ENCODE peak calls at places on chromosomes 11 and 22, in six cellular contexts. K, A, X, M, P and Z are unnamed samples.
A peak's percentile ranks its signal among the peaks of the same experiment; 100 is the strongest.

GRCh38 chr22:50035976-50036375 is 22.1 kb downstream of the TTLL8 start:
- DNase-seq in P (no peak), A (no peak), X (no peak), K (no peak), M (no peak), Z (no peak)

GRCh38 chr11:58622344-58622743 is at the start of gene CNTF:
- DNase-seq in X (no peak), P (no peak), A (no peak), K (no peak), M (no peak), Z (no peak)

GRCh38 chr11:23990346-23990745 is 506.5 kb upstream of the LUZP2 start:
- DNase-seq in A (peak; percentile 35), K (no peak), P (no peak), M (no peak), X (no peak), Z (no peak)

GRCh38 chr11:117384045-117384444 is 56.4 kb downstream of the CEP164 start:
- DNase-seq in X (no peak), K (no peak), A (no peak), P (peak; percentile 5), M (no peak), Z (peak; percentile 7)

GRCh38 chr11:8789864-8790263 is 107.3 kb downstream of the RPL27A start:
- DNase-seq in A (no peak), K (no peak), P (no peak), M (no peak), X (no peak), Z (no peak)

GRCh38 chr11:72918825-72919224 is 104.6 kb downstream of the ATG16L2 start:
- DNase-seq in A (no peak), P (no peak), X (no peak), K (no peak), M (no peak), Z (no peak)

GRCh38 chr22:45731041-45731797 is 59.6 kb downstream of the ATXN10 start:
- DNase-seq in K (no peak), X (no peak), A (peak; percentile 59), P (no peak), M (no peak), Z (no peak)

GRCh38 chr11:96827164-96827563 is 437.4 kb downstream of the JRKL start:
- DNase-seq in M (peak; percentile 6), K (no peak), P (peak; percentile 32), X (no peak), A (no peak), Z (no peak)

GRCh38 chr11:90134420-90135003 is at the start of gene NAALAD2:
- DNase-seq in A (peak; percentile 1), X (no peak), P (peak; percentile 69), M (peak; percentile 55), K (peak; percentile 80), Z (no peak)

GRCh38 chr11:9862981-9863380 is 199.1 kb downstream of the SWAP70 start:
- DNase-seq in K (no peak), A (no peak), X (no peak), P (no peak), M (peak; percentile 3), Z (no peak)

GRCh38 chr22:45645526-45646414 is 25.9 kb upstream of the ATXN10 start:
- DNase-seq in X (peak; percentile 55), K (peak; percentile 85), M (peak; percentile 88), A (peak; percentile 60), P (peak; percentile 77), Z (peak; percentile 59)

GRCh38 chr22:26568207-26568706 is 21.7 kb downstream of the TPST2 start:
- DNase-seq in M (peak; percentile 21), A (no peak), P (no peak), X (no peak), K (peak; percentile 85), Z (no peak)